ENCODE peak calls at places on chromosomes 1 and 21, in ten cellular contexts. A is mucosa of descending colon; L is glutamatergic neuron; O is NCI-H2107; C is epithelial cell of esophagus; W is stimulated activated CD4-positive, alpha-beta T cell treated with anti-CD3 and anti-CD28 coated beads, Interleukin-2, amount 100 ng/mL, for 48 hours; Y is NCI-H1417; K is amygdala; X is GM12891; I is skeletal muscle cell. G is an unnamed sample.

GRCh38 chr1:170262540-170262939 is 116.8 kb downstream of the NTMT2 start:
- DNase-seq in A (no peak), L (no peak), O (no peak), C (no peak), W (no peak), Y (no peak), K (no peak), X (no peak), I (no peak), G (no peak)

GRCh38 chr1:91851130-91852010 is 34.6 kb downstream of the TGFBR3 start:
- DNase-seq in A (peak), L (no peak), O (peak), C (peak), W (no peak), Y (peak), K (no peak), X (no peak), I (peak), G (no peak)

GRCh38 chr1:101275672-101276071 is 38.9 kb downstream of the S1PR1 start:
- DNase-seq in A (no peak), L (no peak), O (no peak), C (no peak), W (no peak), Y (no peak), K (no peak), X (no peak), I (no peak), G (no peak)

GRCh38 chr1:48793863-48794262 is 17.2 kb upstream of the BEND5 start:
- DNase-seq in A (no peak), L (no peak), O (no peak), C (no peak), W (no peak), Y (no peak), K (no peak), X (no peak), I (no peak), G (no peak)

GRCh38 chr1:38990401-38990745 is 703 bp upstream of the AKIRIN1 start:
- DNase-seq in A (no peak), L (no peak), O (peak), C (peak), W (no peak), Y (no peak), K (no peak), X (no peak), I (no peak), G (peak)

GRCh38 chr1:200429221-200429751 is 19.4 kb upstream of the ZNF281 start:
- DNase-seq in A (no peak), L (no peak), O (no peak), C (no peak), W (no peak), Y (no peak), K (no peak), X (no peak), I (peak), G (no peak)

GRCh38 chr1:108533351-108534083 is 26.4 kb upstream of the EEIG2 start:
- DNase-seq in A (peak), L (no peak), O (no peak), C (peak), W (peak), Y (no peak), K (no peak), X (no peak), I (no peak), G (no peak)

GRCh38 chr1:196209265-196209664 is 399.0 kb downstream of the KCNT2 start:
- DNase-seq in A (no peak), L (no peak), O (no peak), C (no peak), W (no peak), Y (no peak), K (no peak), X (no peak), I (no peak), G (no peak)

GRCh38 chr1:204123376-204123775 is 28.5 kb downstream of the ETNK2 start:
- DNase-seq in A (peak), L (peak), O (no peak), C (no peak), W (no peak), Y (no peak), K (no peak), X (peak), I (no peak), G (no peak)

GRCh38 chr1:41663671-41664400 is 179.4 kb upstream of the EDN2 start:
- DNase-seq in A (no peak), L (no peak), O (no peak), C (no peak), W (no peak), Y (no peak), K (no peak), X (no peak), I (peak), G (no peak)

GRCh38 chr1:202844935-202845334 is 34.2 kb downstream of the PCAT6 start:
- DNase-seq in A (no peak), L (no peak), O (no peak), C (no peak), W (no peak), Y (no peak), K (no peak), X (no peak), I (no peak), G (no peak)

GRCh38 chr1:201724760-201725105 is 104.2 kb upstream of the IPO9 start:
- DNase-seq in A (no peak), L (no peak), O (no peak), C (no peak), W (no peak), Y (no peak), K (no peak), X (no peak), I (no peak), G (no peak)

GRCh38 chr1:65247419-65248359 is 61.7 kb upstream of the DNAJC6 start:
- DNase-seq in A (no peak), L (no peak), O (no peak), C (peak), W (no peak), Y (no peak), K (no peak), X (no peak), I (peak), G (no peak)

GRCh38 chr21:41715649-41716321 is 51.1 kb downstream of the RIPK4 start:
- DNase-seq in A (peak), L (no peak), O (no peak), C (peak), W (no peak), Y (no peak), K (no peak), X (no peak), I (no peak), G (no peak)

GRCh38 chr1:116179886-116180474 is 68.8 kb downstream of the MAB21L3 start:
- DNase-seq in A (no peak), L (no peak), O (no peak), C (no peak), W (no peak), Y (peak), K (no peak), X (no peak), I (no peak), G (no peak)

GRCh38 chr1:117447661-117448060 is 80.4 kb downstream of the MAN1A2 start:
- DNase-seq in A (no peak), L (no peak), O (no peak), C (no peak), W (no peak), Y (no peak), K (no peak), X (no peak), I (no peak), G (no peak)

GRCh38 chr1:200410566-200410878 is 686 bp upstream of the ZNF281 start:
- DNase-seq in A (no peak), L (no peak), O (peak), C (peak), W (no peak), Y (peak), K (no peak), X (no peak), I (no peak), G (no peak)

GRCh38 chr1:71154454-71154853 is 73.6 kb upstream of the ZRANB2 start:
- DNase-seq in A (no peak), L (no peak), O (no peak), C (no peak), W (no peak), Y (peak), K (no peak), X (no peak), I (no peak), G (no peak)

GRCh38 chr1:85339089-85339488 is 62.7 kb upstream of the BCL10 start:
- DNase-seq in A (no peak), L (no peak), O (no peak), C (peak), W (no peak), Y (no peak), K (no peak), X (no peak), I (no peak), G (no peak)

GRCh38 chr1:71919812-71920509 is 362.4 kb downstream of the NEGR1 start:
- DNase-seq in A (no peak), L (no peak), O (no peak), C (no peak), W (no peak), Y (peak), K (no peak), X (no peak), I (no peak), G (no peak)

GRCh38 chr1:17485280-17485679 is 45.8 kb upstream of the RCC2 start:
- DNase-seq in A (no peak), L (peak), O (no peak), C (peak), W (no peak), Y (no peak), K (no peak), X (no peak), I (no peak), G (no peak)

GRCh38 chr1:192167941-192168685 is 9.9 kb downstream of the RGS18 start:
- DNase-seq in A (no peak), L (no peak), O (no peak), C (peak), W (no peak), Y (no peak), K (no peak), X (no peak), I (no peak), G (no peak)

GRCh38 chr1:39970274-39970673 is 15.3 kb downstream of the MFSD2A start:
- DNase-seq in A (peak), L (no peak), O (peak), C (peak), W (no peak), Y (no peak), K (no peak), X (no peak), I (no peak), G (no peak)

GRCh38 chr1:59061876-59062275 is 235.0 kb upstream of the FGGY start:
- DNase-seq in A (no peak), L (no peak), O (no peak), C (peak), W (no peak), Y (no peak), K (no peak), X (no peak), I (peak), G (peak)

GRCh38 chr1:182507685-182508084 is 57.7 kb downstream of the RGSL1 start:
- DNase-seq in A (peak), L (no peak), O (no peak), C (no peak), W (no peak), Y (no peak), K (no peak), X (no peak), I (no peak), G (no peak)

G was measured in retina.